ENCODE peak calls at places on chromosomes 3 and 15, in seven cellular contexts. One of them, this sample, is unnamed.

GRCh38 chr3:57731311-57731710 is 24.8 kb upstream of the SLMAP start:
- DNase-seq in Karpas-422: no peak
- DNase-seq in IMR-90: peak; percentile 13
- DNase-seq in body of pancreas: no peak
- DNase-seq in spleen: no peak
- DNase-seq in A549: no peak
- DNase-seq in tibial artery: no peak
- DNase-seq in this sample: no peak

GRCh38 chr3:24137958-24138875 is 193.1 kb downstream of the NR1D2 start:
- DNase-seq in Karpas-422: peak; percentile 49
- DNase-seq in IMR-90: no peak
- DNase-seq in body of pancreas: peak; percentile 82
- DNase-seq in spleen: no peak
- DNase-seq in A549: no peak
- DNase-seq in tibial artery: no peak
- DNase-seq in this sample: no peak

GRCh38 chr15:25900901-25901300 is 37.8 kb upstream of the ATP10A start:
- DNase-seq in Karpas-422: no peak
- DNase-seq in IMR-90: peak; percentile 37
- DNase-seq in body of pancreas: no peak
- DNase-seq in spleen: no peak
- DNase-seq in A549: peak; percentile 31
- DNase-seq in tibial artery: no peak
- DNase-seq in this sample: no peak

GRCh38 chr3:151837057-151837456 is 23.1 kb downstream of the AADAC start:
- DNase-seq in Karpas-422: no peak
- DNase-seq in IMR-90: peak; percentile 89
- DNase-seq in body of pancreas: peak; percentile 54
- DNase-seq in spleen: no peak
- DNase-seq in A549: peak; percentile 97
- DNase-seq in tibial artery: no peak
- DNase-seq in this sample: no peak

GRCh38 chr3:190076138-190076537 is 44.6 kb downstream of the P3H2 start:
- DNase-seq in Karpas-422: no peak
- DNase-seq in IMR-90: peak; percentile 21
- DNase-seq in body of pancreas: no peak
- DNase-seq in spleen: no peak
- DNase-seq in A549: no peak
- DNase-seq in tibial artery: no peak
- DNase-seq in this sample: no peak

GRCh38 chr3:37074178-37074577 is 80.9 kb downstream of the MLH1 start:
- DNase-seq in Karpas-422: no peak
- DNase-seq in IMR-90: peak; percentile 79
- DNase-seq in body of pancreas: no peak
- DNase-seq in spleen: no peak
- DNase-seq in A549: no peak
- DNase-seq in tibial artery: no peak
- DNase-seq in this sample: no peak

GRCh38 chr3:22377421-22377820 is 626.4 kb upstream of the ZNF385D start:
- DNase-seq in Karpas-422: no peak
- DNase-seq in IMR-90: no peak
- DNase-seq in body of pancreas: no peak
- DNase-seq in spleen: no peak
- DNase-seq in A549: no peak
- DNase-seq in tibial artery: no peak
- DNase-seq in this sample: no peak

GRCh38 chr3:30577788-30578187 is 28.6 kb upstream of the TGFBR2 start:
- DNase-seq in Karpas-422: no peak
- DNase-seq in IMR-90: no peak
- DNase-seq in body of pancreas: no peak
- DNase-seq in spleen: no peak
- DNase-seq in A549: no peak
- DNase-seq in tibial artery: no peak
- DNase-seq in this sample: no peak

GRCh38 chr3:128496019-128496601 is 3.1 kb upstream of the GATA2 start:
- DNase-seq in Karpas-422: no peak
- DNase-seq in IMR-90: no peak
- DNase-seq in body of pancreas: no peak
- DNase-seq in spleen: peak; percentile 54
- DNase-seq in A549: no peak
- DNase-seq in tibial artery: peak; percentile 57
- DNase-seq in this sample: no peak

GRCh38 chr3:177929310-177929709 is 606.9 kb upstream of the KCNMB2 start:
- DNase-seq in Karpas-422: no peak
- DNase-seq in IMR-90: peak; percentile 37
- DNase-seq in body of pancreas: no peak
- DNase-seq in spleen: no peak
- DNase-seq in A549: no peak
- DNase-seq in tibial artery: no peak
- DNase-seq in this sample: no peak

GRCh38 chr3:43998841-43999805 is 242.6 kb upstream of the TOPAZ1 start:
- DNase-seq in Karpas-422: peak; percentile 83
- DNase-seq in IMR-90: no peak
- DNase-seq in body of pancreas: no peak
- DNase-seq in spleen: peak; percentile 82
- DNase-seq in A549: peak; percentile 86
- DNase-seq in tibial artery: no peak
- DNase-seq in this sample: peak; percentile 78

GRCh38 chr15:40354408-40355171 is 3.4 kb upstream of the DISP2 start:
- DNase-seq in Karpas-422: peak; percentile 56
- DNase-seq in IMR-90: peak; percentile 39
- DNase-seq in body of pancreas: no peak
- DNase-seq in spleen: peak; percentile 54
- DNase-seq in A549: no peak
- DNase-seq in tibial artery: no peak
- DNase-seq in this sample: no peak

GRCh38 chr15:90790561-90790960 is 73.4 kb downstream of the BLM start:
- DNase-seq in Karpas-422: no peak
- DNase-seq in IMR-90: no peak
- DNase-seq in body of pancreas: no peak
- DNase-seq in spleen: no peak
- DNase-seq in A549: no peak
- DNase-seq in tibial artery: no peak
- DNase-seq in this sample: no peak

GRCh38 chr3:153043729-153044314 is 118.2 kb upstream of the RAP2B start:
- DNase-seq in Karpas-422: no peak
- DNase-seq in IMR-90: peak; percentile 50
- DNase-seq in body of pancreas: no peak
- DNase-seq in spleen: no peak
- DNase-seq in A549: no peak
- DNase-seq in tibial artery: no peak
- DNase-seq in this sample: no peak

GRCh38 chr15:29283371-29283770 is 13.7 kb upstream of the NSMCE3 start:
- DNase-seq in Karpas-422: no peak
- DNase-seq in IMR-90: no peak
- DNase-seq in body of pancreas: no peak
- DNase-seq in spleen: no peak
- DNase-seq in A549: no peak
- DNase-seq in tibial artery: no peak
- DNase-seq in this sample: no peak

GRCh38 chr3:42443292-42443691 is 32.9 kb upstream of the LYZL4 start:
- DNase-seq in Karpas-422: no peak
- DNase-seq in IMR-90: no peak
- DNase-seq in body of pancreas: no peak
- DNase-seq in spleen: no peak
- DNase-seq in A549: no peak
- DNase-seq in tibial artery: no peak
- DNase-seq in this sample: no peak

GRCh38 chr3:196003611-196004010 is 78.3 kb downstream of the TFRC start:
- DNase-seq in Karpas-422: no peak
- DNase-seq in IMR-90: no peak
- DNase-seq in body of pancreas: no peak
- DNase-seq in spleen: no peak
- DNase-seq in A549: no peak
- DNase-seq in tibial artery: no peak
- DNase-seq in this sample: no peak

GRCh38 chr3:195999896-196000295 is 82.0 kb downstream of the TFRC start:
- DNase-seq in Karpas-422: no peak
- DNase-seq in IMR-90: no peak
- DNase-seq in body of pancreas: no peak
- DNase-seq in spleen: no peak
- DNase-seq in A549: no peak
- DNase-seq in tibial artery: no peak
- DNase-seq in this sample: no peak
- H3K9me3 ChIP-seq in Karpas-422: peaks cover 3% of the 10 kb centered on the region
- H3K9me3 ChIP-seq in IMR-90: peaks cover 7% of the 10 kb centered on the region
- H3K9me3 ChIP-seq in body of pancreas: no peaks in the 10 kb centered on the region
- H3K9me3 ChIP-seq in spleen: no peaks in the 10 kb centered on the region
- H3K9me3 ChIP-seq in A549: no peaks in the 10 kb centered on the region
- H3K9me3 ChIP-seq in tibial artery: no peaks in the 10 kb centered on the region
- H3K9me3 ChIP-seq in this sample: no peaks in the 10 kb centered on the region

GRCh38 chr3:59558906-59559720 is 509.3 kb upstream of the CFAP20DC start:
- DNase-seq in Karpas-422: no peak
- DNase-seq in IMR-90: no peak
- DNase-seq in body of pancreas: no peak
- DNase-seq in spleen: no peak
- DNase-seq in A549: no peak
- DNase-seq in tibial artery: no peak
- DNase-seq in this sample: no peak
- H3K4me1 ChIP-seq in Karpas-422: no peaks in the 10 kb centered on the region
- H3K4me1 ChIP-seq in IMR-90: peaks cover 12% of the 10 kb centered on the region
- H3K4me1 ChIP-seq in body of pancreas: no peaks in the 10 kb centered on the region
- H3K4me1 ChIP-seq in spleen: no peaks in the 10 kb centered on the region
- H3K4me1 ChIP-seq in A549: peaks cover 12% of the 10 kb centered on the region
- H3K4me1 ChIP-seq in tibial artery: no peaks in the 10 kb centered on the region
- H3K4me1 ChIP-seq in this sample: no peaks in the 10 kb centered on the region

GRCh38 chr15:59206623-59207183 is at the start of gene LDHAL6B:
- DNase-seq in Karpas-422: no peak
- DNase-seq in IMR-90: no peak
- DNase-seq in body of pancreas: no peak
- DNase-seq in spleen: no peak
- DNase-seq in A549: no peak
- DNase-seq in tibial artery: no peak
- DNase-seq in this sample: no peak
- H3K27ac ChIP-seq in Karpas-422: no peak within 1 kb of the TSS
- H3K27ac ChIP-seq in IMR-90: no peak within 1 kb of the TSS
- H3K27ac ChIP-seq in body of pancreas: no peak within 1 kb of the TSS
- H3K27ac ChIP-seq in spleen: no peak within 1 kb of the TSS
- H3K27ac ChIP-seq in A549: peak within 1 kb of the TSS; percentile 24
- H3K27ac ChIP-seq in tibial artery: no peak within 1 kb of the TSS
- H3K27ac ChIP-seq in this sample: no peak within 1 kb of the TSS

GRCh38 chr3:183653209-183654064 is 18.0 kb downstream of the KLHL24 start:
- DNase-seq in Karpas-422: peak; percentile 73
- DNase-seq in IMR-90: no peak
- DNase-seq in body of pancreas: no peak
- DNase-seq in spleen: no peak
- DNase-seq in A549: peak; percentile 23
- DNase-seq in tibial artery: no peak
- DNase-seq in this sample: no peak
- H3K9me3 ChIP-seq in Karpas-422: peaks cover 25% of the 10 kb centered on the region
- H3K9me3 ChIP-seq in IMR-90: peaks cover 25% of the 10 kb centered on the region
- H3K9me3 ChIP-seq in body of pancreas: no peaks in the 10 kb centered on the region
- H3K9me3 ChIP-seq in spleen: peaks cover 57% of the 10 kb centered on the region
- H3K9me3 ChIP-seq in A549: peaks cover 43% of the 10 kb centered on the region
- H3K9me3 ChIP-seq in tibial artery: peaks cover 21% of the 10 kb centered on the region
- H3K9me3 ChIP-seq in this sample: peaks cover 6% of the 10 kb centered on the region

GRCh38 chr3:149613988-149614387 is 43.8 kb downstream of the WWTR1 start:
- DNase-seq in Karpas-422: no peak
- DNase-seq in IMR-90: no peak
- DNase-seq in body of pancreas: no peak
- DNase-seq in spleen: no peak
- DNase-seq in A549: no peak
- DNase-seq in tibial artery: no peak
- DNase-seq in this sample: no peak
- H3K4me1 ChIP-seq in Karpas-422: no peaks in the 10 kb centered on the region
- H3K4me1 ChIP-seq in IMR-90: peaks cover 25% of the 10 kb centered on the region
- H3K4me1 ChIP-seq in body of pancreas: no peaks in the 10 kb centered on the region
- H3K4me1 ChIP-seq in spleen: no peaks in the 10 kb centered on the region
- H3K4me1 ChIP-seq in A549: peaks cover 93% of the 10 kb centered on the region
- H3K4me1 ChIP-seq in tibial artery: peaks cover 52% of the 10 kb centered on the region
- H3K4me1 ChIP-seq in this sample: peaks cover 31% of the 10 kb centered on the region

DNA sequence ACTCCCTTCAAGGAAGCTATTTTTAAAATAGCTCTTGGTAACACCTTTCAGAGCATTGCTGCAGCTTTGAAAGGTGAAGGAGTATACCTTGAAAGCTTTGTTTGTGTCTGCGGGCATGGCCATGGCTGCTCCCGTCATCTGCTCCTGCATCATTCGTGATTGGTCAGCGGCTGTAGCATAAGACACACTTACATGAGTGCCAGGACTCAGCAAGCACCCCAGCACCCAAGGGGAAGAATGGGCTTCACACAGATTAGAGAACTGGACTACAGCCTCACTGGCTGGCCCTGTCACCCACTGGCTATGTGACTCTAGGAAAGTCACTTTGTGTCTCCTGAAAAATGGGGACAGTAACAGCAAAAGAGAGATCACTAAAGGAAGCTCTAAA is 17.0 kb downstream of the EMC3 start:
- DNase-seq in Karpas-422: no peak
- DNase-seq in IMR-90: no peak
- DNase-seq in body of pancreas: no peak
- DNase-seq in spleen: no peak
- DNase-seq in A549: no peak
- DNase-seq in tibial artery: no peak
- DNase-seq in this sample: no peak
- H3K27ac ChIP-seq in Karpas-422: no peak overlapping the region
- H3K27ac ChIP-seq in IMR-90: peak overlapping the region; percentile 94
- H3K27ac ChIP-seq in body of pancreas: no peak overlapping the region
- H3K27ac ChIP-seq in spleen: no peak overlapping the region
- H3K27ac ChIP-seq in A549: peak overlapping the region; percentile 72
- H3K27ac ChIP-seq in tibial artery: no peak overlapping the region
- H3K27ac ChIP-seq in this sample: peak overlapping the region; percentile 43

GRCh38 chr15:21269121-21269520 is 171.2 kb downstream of the POTEB3 start:
- DNase-seq in Karpas-422: no peak
- DNase-seq in IMR-90: no peak
- DNase-seq in body of pancreas: no peak
- DNase-seq in spleen: no peak
- DNase-seq in A549: peak; percentile 4
- DNase-seq in tibial artery: no peak
- DNase-seq in this sample: peak; percentile 49
- H3K9me3 ChIP-seq in Karpas-422: no peaks in the 10 kb centered on the region
- H3K9me3 ChIP-seq in IMR-90: peaks cover 13% of the 10 kb centered on the region
- H3K9me3 ChIP-seq in body of pancreas: no peaks in the 10 kb centered on the region
- H3K9me3 ChIP-seq in spleen: no peaks in the 10 kb centered on the region
- H3K9me3 ChIP-seq in A549: peaks cover 6% of the 10 kb centered on the region
- H3K9me3 ChIP-seq in tibial artery: no peaks in the 10 kb centered on the region
- H3K9me3 ChIP-seq in this sample: no peaks in the 10 kb centered on the region

This sample was measured in left lung.